ENCODE peak calls at places on chromosomes 2 and 18, in eight cellular contexts. One of them, this sample, is unnamed.

GRCh38 chr18:62425465-62426190 is 97.2 kb upstream of the ZCCHC2 start:
- DNase-seq in AG10803: peak
- DNase-seq in tibial nerve: peak
- DNase-seq in fibroblast of mammary gland: peak
- DNase-seq in HCT116: peak
- DNase-seq in mammary epithelial cell: peak
- DNase-seq in sigmoid colon: peak
- DNase-seq in AG09309: peak
- DNase-seq in this sample: peak

GRCh38 chr2:295081-295480 is 7.2 kb upstream of the ALKAL2 start:
- DNase-seq in AG10803: no peak
- DNase-seq in tibial nerve: no peak
- DNase-seq in fibroblast of mammary gland: no peak
- DNase-seq in HCT116: no peak
- DNase-seq in mammary epithelial cell: no peak
- DNase-seq in sigmoid colon: no peak
- DNase-seq in AG09309: no peak
- DNase-seq in this sample: no peak

GRCh38 chr2:112021781-112022231 is 33.3 kb upstream of the TMEM87B start:
- DNase-seq in AG10803: peak
- DNase-seq in tibial nerve: no peak
- DNase-seq in fibroblast of mammary gland: peak
- DNase-seq in HCT116: no peak
- DNase-seq in mammary epithelial cell: no peak
- DNase-seq in sigmoid colon: no peak
- DNase-seq in AG09309: no peak
- DNase-seq in this sample: no peak

GRCh38 chr18:66599190-66599589 is 4.7 kb downstream of the CDH19 start:
- DNase-seq in AG10803: no peak
- DNase-seq in tibial nerve: no peak
- DNase-seq in fibroblast of mammary gland: no peak
- DNase-seq in HCT116: no peak
- DNase-seq in mammary epithelial cell: peak
- DNase-seq in sigmoid colon: no peak
- DNase-seq in AG09309: no peak
- DNase-seq in this sample: no peak

GRCh38 chr2:28612131-28612812 is 116.4 kb downstream of the PLB1 start:
- DNase-seq in AG10803: no peak
- DNase-seq in tibial nerve: no peak
- DNase-seq in fibroblast of mammary gland: no peak
- DNase-seq in HCT116: no peak
- DNase-seq in mammary epithelial cell: peak
- DNase-seq in sigmoid colon: no peak
- DNase-seq in AG09309: no peak
- DNase-seq in this sample: no peak

GRCh38 chr2:99777656-99778290 is 288.0 kb upstream of the REV1 start:
- DNase-seq in AG10803: no peak
- DNase-seq in tibial nerve: no peak
- DNase-seq in fibroblast of mammary gland: no peak
- DNase-seq in HCT116: no peak
- DNase-seq in mammary epithelial cell: no peak
- DNase-seq in sigmoid colon: no peak
- DNase-seq in AG09309: no peak
- DNase-seq in this sample: no peak

GRCh38 chr2:16661936-16662335 is 3.7 kb downstream of the CYRIA start:
- DNase-seq in AG10803: no peak
- DNase-seq in tibial nerve: no peak
- DNase-seq in fibroblast of mammary gland: no peak
- DNase-seq in HCT116: no peak
- DNase-seq in mammary epithelial cell: no peak
- DNase-seq in sigmoid colon: no peak
- DNase-seq in AG09309: no peak
- DNase-seq in this sample: no peak

GRCh38 chr18:45008694-45009372 is 328.1 kb downstream of the SETBP1 start:
- DNase-seq in AG10803: no peak
- DNase-seq in tibial nerve: no peak
- DNase-seq in fibroblast of mammary gland: no peak
- DNase-seq in HCT116: no peak
- DNase-seq in mammary epithelial cell: no peak
- DNase-seq in sigmoid colon: no peak
- DNase-seq in AG09309: no peak
- DNase-seq in this sample: no peak

GRCh38 chr2:135745545-135745944 is 3.9 kb downstream of the UBXN4 start:
- DNase-seq in AG10803: peak
- DNase-seq in tibial nerve: no peak
- DNase-seq in fibroblast of mammary gland: peak
- DNase-seq in HCT116: no peak
- DNase-seq in mammary epithelial cell: peak
- DNase-seq in sigmoid colon: no peak
- DNase-seq in AG09309: peak
- DNase-seq in this sample: no peak

GRCh38 chr2:135741395-135742306 is at the start of gene UBXN4:
- DNase-seq in AG10803: peak
- DNase-seq in tibial nerve: peak
- DNase-seq in fibroblast of mammary gland: peak
- DNase-seq in HCT116: peak
- DNase-seq in mammary epithelial cell: peak
- DNase-seq in sigmoid colon: peak
- DNase-seq in AG09309: peak
- DNase-seq in this sample: peak

GRCh38 chr2:135742307-135742838 is 718 bp downstream of the UBXN4 start:
- DNase-seq in AG10803: peak
- DNase-seq in tibial nerve: peak
- DNase-seq in fibroblast of mammary gland: peak
- DNase-seq in HCT116: no peak
- DNase-seq in mammary epithelial cell: peak
- DNase-seq in sigmoid colon: no peak
- DNase-seq in AG09309: peak
- DNase-seq in this sample: peak

GRCh38 chr2:135743860-135744259 is 2.2 kb downstream of the UBXN4 start:
- DNase-seq in AG10803: peak
- DNase-seq in tibial nerve: no peak
- DNase-seq in fibroblast of mammary gland: peak
- DNase-seq in HCT116: no peak
- DNase-seq in mammary epithelial cell: no peak
- DNase-seq in sigmoid colon: no peak
- DNase-seq in AG09309: no peak
- DNase-seq in this sample: no peak

DNA sequence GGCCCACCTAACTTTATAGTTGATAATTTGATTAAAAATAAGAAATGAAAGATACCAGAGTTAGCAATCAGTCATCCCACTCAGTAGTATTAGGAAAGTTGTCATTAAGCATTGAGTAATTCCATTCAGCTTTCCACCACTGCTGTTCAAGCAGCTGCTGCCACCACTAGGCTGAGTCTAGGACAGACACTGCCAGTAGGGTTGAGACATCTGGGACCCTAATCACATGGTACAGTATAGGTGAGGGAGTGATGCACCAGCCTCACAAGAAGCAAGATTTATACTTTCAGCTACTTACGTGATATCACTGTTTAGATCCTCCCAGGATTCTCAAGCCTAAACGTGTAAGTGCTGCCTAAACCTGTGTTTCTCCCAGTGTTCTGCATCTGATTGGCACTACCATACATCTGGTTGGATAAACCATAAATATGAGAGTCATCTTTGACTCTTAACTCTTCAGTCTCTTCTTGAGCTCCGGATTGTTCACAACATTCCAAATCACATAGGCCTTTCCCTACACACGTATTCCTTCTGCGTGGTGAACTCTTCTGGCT is 3.2 kb downstream of the UBXN4 start:
- DNase-seq in AG10803: peak
- DNase-seq in tibial nerve: no peak
- DNase-seq in fibroblast of mammary gland: peak
- DNase-seq in HCT116: no peak
- DNase-seq in mammary epithelial cell: peak
- DNase-seq in sigmoid colon: no peak
- DNase-seq in AG09309: no peak
- DNase-seq in this sample: no peak
- TF ChIP-seq CTCF in AG10803: no peak
- TF ChIP-seq CTCF in tibial nerve: no peak
- TF ChIP-seq CTCF in fibroblast of mammary gland: peak
- TF ChIP-seq CTCF in HCT116: peak
- TF ChIP-seq CTCF in mammary epithelial cell: peak
- TF ChIP-seq CTCF in sigmoid colon: no peak
- TF ChIP-seq CTCF in AG09309: peak
- TF ChIP-seq CTCF in this sample: no peak

GRCh38 chr2:60560734-60561649 is 7.5 kb upstream of the BCL11A start:
- DNase-seq in AG10803: peak
- DNase-seq in tibial nerve: no peak
- DNase-seq in fibroblast of mammary gland: peak
- DNase-seq in HCT116: no peak
- DNase-seq in mammary epithelial cell: peak
- DNase-seq in sigmoid colon: no peak
- DNase-seq in AG09309: no peak
- DNase-seq in this sample: no peak
- TF ChIP-seq CTCF in AG10803: peak
- TF ChIP-seq CTCF in tibial nerve: peak
- TF ChIP-seq CTCF in fibroblast of mammary gland: peak
- TF ChIP-seq CTCF in HCT116: peak
- TF ChIP-seq CTCF in mammary epithelial cell: peak
- TF ChIP-seq CTCF in sigmoid colon: peak
- TF ChIP-seq CTCF in AG09309: peak
- TF ChIP-seq CTCF in this sample: peak

GRCh38 chr2:54497738-54498680 is 41.9 kb downstream of the SPTBN1 start:
- DNase-seq in AG10803: peak
- DNase-seq in tibial nerve: no peak
- DNase-seq in fibroblast of mammary gland: peak
- DNase-seq in HCT116: no peak
- DNase-seq in mammary epithelial cell: no peak
- DNase-seq in sigmoid colon: no peak
- DNase-seq in AG09309: no peak
- DNase-seq in this sample: no peak
- TF ChIP-seq CTCF in AG10803: peak
- TF ChIP-seq CTCF in tibial nerve: peak
- TF ChIP-seq CTCF in fibroblast of mammary gland: peak
- TF ChIP-seq CTCF in HCT116: no peak
- TF ChIP-seq CTCF in mammary epithelial cell: peak
- TF ChIP-seq CTCF in sigmoid colon: no peak
- TF ChIP-seq CTCF in AG09309: peak
- TF ChIP-seq CTCF in this sample: no peak

GRCh38 chr2:72973566-72974435 is 56.5 kb downstream of the EMX1 start:
- DNase-seq in AG10803: peak
- DNase-seq in tibial nerve: peak
- DNase-seq in fibroblast of mammary gland: peak
- DNase-seq in HCT116: peak
- DNase-seq in mammary epithelial cell: peak
- DNase-seq in sigmoid colon: no peak
- DNase-seq in AG09309: no peak
- DNase-seq in this sample: peak
- TF ChIP-seq CTCF in AG10803: peak
- TF ChIP-seq CTCF in tibial nerve: peak
- TF ChIP-seq CTCF in fibroblast of mammary gland: peak
- TF ChIP-seq CTCF in HCT116: peak
- TF ChIP-seq CTCF in mammary epithelial cell: peak
- TF ChIP-seq CTCF in sigmoid colon: peak
- TF ChIP-seq CTCF in AG09309: peak
- TF ChIP-seq CTCF in this sample: peak

GRCh38 chr2:46327627-46328026 is 30.4 kb downstream of the EPAS1 start:
- DNase-seq in AG10803: no peak
- DNase-seq in tibial nerve: no peak
- DNase-seq in fibroblast of mammary gland: no peak
- DNase-seq in HCT116: no peak
- DNase-seq in mammary epithelial cell: no peak
- DNase-seq in sigmoid colon: no peak
- DNase-seq in AG09309: no peak
- DNase-seq in this sample: no peak
- TF ChIP-seq CTCF in AG10803: no peak
- TF ChIP-seq CTCF in tibial nerve: no peak
- TF ChIP-seq CTCF in fibroblast of mammary gland: peak
- TF ChIP-seq CTCF in HCT116: no peak
- TF ChIP-seq CTCF in mammary epithelial cell: no peak
- TF ChIP-seq CTCF in sigmoid colon: no peak
- TF ChIP-seq CTCF in AG09309: peak
- TF ChIP-seq CTCF in this sample: no peak

GRCh38 chr2:56671973-56672569 is 488.3 kb downstream of the CCDC85A start:
- DNase-seq in AG10803: no peak
- DNase-seq in tibial nerve: no peak
- DNase-seq in fibroblast of mammary gland: peak
- DNase-seq in HCT116: no peak
- DNase-seq in mammary epithelial cell: peak
- DNase-seq in sigmoid colon: no peak
- DNase-seq in AG09309: no peak
- DNase-seq in this sample: no peak
- TF ChIP-seq CTCF in AG10803: no peak
- TF ChIP-seq CTCF in tibial nerve: no peak
- TF ChIP-seq CTCF in fibroblast of mammary gland: peak
- TF ChIP-seq CTCF in HCT116: peak
- TF ChIP-seq CTCF in mammary epithelial cell: peak
- TF ChIP-seq CTCF in sigmoid colon: no peak
- TF ChIP-seq CTCF in AG09309: peak
- TF ChIP-seq CTCF in this sample: no peak

This sample was measured in nephron progenitor cell.